ENCODE peak calls at places on chromosomes 12 and 14, in six cellular contexts. One of them, this sample, is unnamed. For H3K36me3 and H3K9me3, the result is how much of the 10 kb centered on the place peaks cover.

GRCh38 chr14:100589760-100590469 is 2.7 kb upstream of the BEGAIN start:
- DNase-seq in mammary epithelial cell: no peak
- DNase-seq in aorta: peak
- DNase-seq in naive thymus-derived CD4-positive, alpha-beta T cell: no peak
- DNase-seq in CD8-positive, alpha-beta memory T cell: no peak
- DNase-seq in thoracic aorta: no peak
- DNase-seq in this sample: peak

GRCh38 chr12:4174417-4174816 is 99.1 kb upstream of the CCND2 start:
- DNase-seq in mammary epithelial cell: no peak
- DNase-seq in aorta: no peak
- DNase-seq in naive thymus-derived CD4-positive, alpha-beta T cell: no peak
- DNase-seq in CD8-positive, alpha-beta memory T cell: no peak
- DNase-seq in thoracic aorta: no peak
- DNase-seq in this sample: no peak

GRCh38 chr12:113515082-113515856 is 43.6 kb upstream of the LHX5 start:
- DNase-seq in mammary epithelial cell: no peak
- DNase-seq in aorta: no peak
- DNase-seq in naive thymus-derived CD4-positive, alpha-beta T cell: no peak
- DNase-seq in CD8-positive, alpha-beta memory T cell: no peak
- DNase-seq in thoracic aorta: no peak
- DNase-seq in this sample: no peak

GRCh38 chr12:6288235-6288634 is 22.2 kb upstream of the PLEKHG6 start:
- DNase-seq in mammary epithelial cell: peak
- DNase-seq in aorta: no peak
- DNase-seq in naive thymus-derived CD4-positive, alpha-beta T cell: no peak
- DNase-seq in CD8-positive, alpha-beta memory T cell: no peak
- DNase-seq in thoracic aorta: no peak
- DNase-seq in this sample: no peak

GRCh38 chr12:54455760-54456469 is 17.5 kb downstream of the GTSF1 start:
- DNase-seq in mammary epithelial cell: no peak
- DNase-seq in aorta: no peak
- DNase-seq in naive thymus-derived CD4-positive, alpha-beta T cell: no peak
- DNase-seq in CD8-positive, alpha-beta memory T cell: no peak
- DNase-seq in thoracic aorta: no peak
- DNase-seq in this sample: no peak

GRCh38 chr12:76143343-76144252 is 59.1 kb upstream of the NAP1L1 start:
- DNase-seq in mammary epithelial cell: no peak
- DNase-seq in aorta: no peak
- DNase-seq in naive thymus-derived CD4-positive, alpha-beta T cell: peak
- DNase-seq in CD8-positive, alpha-beta memory T cell: peak
- DNase-seq in thoracic aorta: no peak
- DNase-seq in this sample: no peak

GRCh38 chr12:32698285-32698684 is 19.2 kb downstream of the DNM1L start:
- DNase-seq in mammary epithelial cell: no peak
- DNase-seq in aorta: no peak
- DNase-seq in naive thymus-derived CD4-positive, alpha-beta T cell: no peak
- DNase-seq in CD8-positive, alpha-beta memory T cell: no peak
- DNase-seq in thoracic aorta: no peak
- DNase-seq in this sample: no peak

GRCh38 chr12:124531281-124531745 is 36.1 kb downstream of the NCOR2 start:
- DNase-seq in mammary epithelial cell: no peak
- DNase-seq in aorta: no peak
- DNase-seq in naive thymus-derived CD4-positive, alpha-beta T cell: no peak
- DNase-seq in CD8-positive, alpha-beta memory T cell: no peak
- DNase-seq in thoracic aorta: no peak
- DNase-seq in this sample: no peak

GRCh38 chr14:104938436-104938835 is 13.8 kb downstream of the PLD4 start:
- DNase-seq in mammary epithelial cell: no peak
- DNase-seq in aorta: no peak
- DNase-seq in naive thymus-derived CD4-positive, alpha-beta T cell: no peak
- DNase-seq in CD8-positive, alpha-beta memory T cell: no peak
- DNase-seq in thoracic aorta: no peak
- DNase-seq in this sample: no peak

GRCh38 chr14:102235275-102235897 is 69.6 kb downstream of the MOK start:
- DNase-seq in mammary epithelial cell: peak
- DNase-seq in aorta: peak
- DNase-seq in naive thymus-derived CD4-positive, alpha-beta T cell: peak
- DNase-seq in CD8-positive, alpha-beta memory T cell: peak
- DNase-seq in thoracic aorta: peak
- DNase-seq in this sample: no peak

DNA sequence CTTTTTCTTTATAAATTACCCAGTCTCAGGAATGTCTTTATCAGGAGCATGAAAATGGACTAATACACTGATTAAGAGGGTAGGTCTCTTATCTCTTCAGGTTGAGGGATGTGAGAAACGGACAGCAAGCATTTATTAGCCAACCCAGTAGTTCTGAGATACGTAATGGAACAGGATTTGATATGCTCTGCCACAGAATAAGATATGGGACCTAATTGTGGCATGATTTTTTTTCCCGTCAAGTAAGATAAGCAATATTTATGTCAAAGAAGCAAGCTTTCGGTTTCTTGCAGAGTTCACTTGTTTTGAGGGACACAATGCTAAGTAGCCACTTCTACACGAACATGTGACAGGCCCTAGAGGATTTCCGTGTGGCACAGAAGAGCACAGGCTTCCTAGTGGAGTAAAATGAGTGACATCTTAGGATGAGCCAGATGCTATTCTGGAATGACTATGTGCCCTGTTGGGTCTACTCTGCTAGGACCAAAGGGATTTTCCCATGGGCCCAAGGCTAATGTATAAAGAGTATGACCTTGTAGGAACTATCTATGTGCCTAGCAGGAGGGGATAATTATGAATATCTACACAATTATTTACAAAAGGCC is 57.9 kb downstream of the SLC38A1 start:
- DNase-seq in mammary epithelial cell: no peak
- DNase-seq in aorta: no peak
- DNase-seq in naive thymus-derived CD4-positive, alpha-beta T cell: no peak
- DNase-seq in CD8-positive, alpha-beta memory T cell: no peak
- DNase-seq in thoracic aorta: no peak
- DNase-seq in this sample: no peak
- H3K36me3 ChIP-seq in mammary epithelial cell: under half
- H3K36me3 ChIP-seq in aorta: under half
- H3K36me3 ChIP-seq in naive thymus-derived CD4-positive, alpha-beta T cell: under half
- H3K36me3 ChIP-seq in CD8-positive, alpha-beta memory T cell: under half
- H3K36me3 ChIP-seq in thoracic aorta: under half
- H3K36me3 ChIP-seq in this sample: half or more

DNA sequence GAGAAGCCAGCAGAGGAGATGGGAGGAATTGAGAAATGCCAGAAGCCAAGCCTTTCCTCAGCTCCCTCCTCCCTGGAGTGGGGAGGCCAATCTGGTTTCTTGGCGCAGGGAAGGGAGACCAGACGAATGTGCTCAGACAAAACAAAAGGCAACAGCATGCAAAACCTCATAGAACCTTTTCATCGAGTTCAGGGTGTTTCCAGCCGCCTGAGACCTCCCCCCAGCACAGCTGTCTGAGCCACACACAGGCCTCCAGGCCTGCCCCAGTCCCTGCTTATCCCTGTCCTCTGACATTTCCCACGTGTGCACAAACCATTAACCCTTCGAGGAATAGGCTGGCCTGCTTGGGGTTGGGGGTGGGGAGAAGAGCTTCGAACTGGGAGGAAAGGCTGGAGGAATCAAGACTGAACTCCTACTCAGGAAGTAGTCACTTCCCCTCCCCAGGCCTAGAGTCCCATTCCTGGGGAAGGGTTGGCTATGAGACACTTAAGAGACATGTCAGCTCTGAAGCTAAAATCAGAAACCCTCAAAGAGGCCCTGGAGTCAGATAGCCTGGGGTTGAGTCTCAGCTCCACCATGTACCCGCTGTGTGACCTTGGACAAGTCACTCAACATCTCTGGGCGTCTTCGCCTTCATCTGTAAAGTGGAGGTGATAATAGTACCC is 10.7 kb downstream of the TBX3 start:
- DNase-seq in mammary epithelial cell: peak
- DNase-seq in aorta: no peak
- DNase-seq in naive thymus-derived CD4-positive, alpha-beta T cell: no peak
- DNase-seq in CD8-positive, alpha-beta memory T cell: no peak
- DNase-seq in thoracic aorta: no peak
- DNase-seq in this sample: peak
- H3K4me3 ChIP-seq in mammary epithelial cell: peak
- H3K4me3 ChIP-seq in aorta: no peak
- H3K4me3 ChIP-seq in naive thymus-derived CD4-positive, alpha-beta T cell: no peak
- H3K4me3 ChIP-seq in CD8-positive, alpha-beta memory T cell: no peak
- H3K4me3 ChIP-seq in thoracic aorta: no peak
- H3K4me3 ChIP-seq in this sample: no peak

DNA sequence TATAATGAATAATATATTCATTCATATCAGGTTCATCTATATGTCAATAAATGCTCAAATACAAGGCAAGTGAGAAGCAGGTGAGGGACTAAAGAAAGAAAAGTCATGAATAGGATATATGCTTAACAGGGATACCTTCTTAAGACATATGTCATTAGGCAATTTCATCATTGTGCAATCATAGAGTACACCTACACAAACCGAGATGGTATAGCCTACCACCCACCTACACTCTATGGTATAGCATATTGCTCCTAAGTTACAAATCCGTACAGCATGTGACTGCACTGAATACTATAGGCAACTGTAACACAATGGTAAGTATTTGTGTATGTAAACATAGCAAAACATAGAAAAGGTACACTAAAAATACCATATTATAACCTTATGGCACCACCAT is 39.0 kb downstream of the KANSL2 start:
- DNase-seq in mammary epithelial cell: no peak
- DNase-seq in aorta: no peak
- DNase-seq in naive thymus-derived CD4-positive, alpha-beta T cell: no peak
- DNase-seq in CD8-positive, alpha-beta memory T cell: no peak
- DNase-seq in thoracic aorta: no peak
- DNase-seq in this sample: no peak
- H3K9me3 ChIP-seq in mammary epithelial cell: under half
- H3K9me3 ChIP-seq in aorta: under half
- H3K9me3 ChIP-seq in naive thymus-derived CD4-positive, alpha-beta T cell: under half
- H3K9me3 ChIP-seq in CD8-positive, alpha-beta memory T cell: under half
- H3K9me3 ChIP-seq in thoracic aorta: under half
- H3K9me3 ChIP-seq in this sample: under half

DNA sequence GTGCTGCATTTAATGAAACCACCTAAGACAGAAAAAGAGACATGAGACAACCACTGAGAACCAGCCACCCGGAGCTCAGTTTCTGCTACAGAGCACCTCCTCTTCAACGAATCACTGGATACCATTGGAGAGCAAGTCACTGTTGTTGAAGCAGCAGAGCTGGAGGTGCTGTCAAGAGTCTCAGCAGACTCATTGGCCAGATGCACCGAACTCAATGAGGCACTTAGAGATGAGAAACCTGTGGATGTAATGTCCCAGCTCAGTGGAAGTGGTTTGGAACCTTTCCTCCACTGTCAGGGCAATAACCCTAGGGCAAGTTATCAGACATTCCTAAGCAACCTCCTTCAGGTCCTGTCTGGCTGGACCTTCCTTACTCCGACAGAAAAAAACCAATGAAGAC is 13.1 kb downstream of the NPC2 start:
- DNase-seq in mammary epithelial cell: no peak
- DNase-seq in aorta: no peak
- DNase-seq in naive thymus-derived CD4-positive, alpha-beta T cell: no peak
- DNase-seq in CD8-positive, alpha-beta memory T cell: no peak
- DNase-seq in thoracic aorta: no peak
- DNase-seq in this sample: no peak
- H3K36me3 ChIP-seq in mammary epithelial cell: under half
- H3K36me3 ChIP-seq in aorta: under half
- H3K36me3 ChIP-seq in naive thymus-derived CD4-positive, alpha-beta T cell: under half
- H3K36me3 ChIP-seq in CD8-positive, alpha-beta memory T cell: under half
- H3K36me3 ChIP-seq in thoracic aorta: under half
- H3K36me3 ChIP-seq in this sample: half or more

DNA sequence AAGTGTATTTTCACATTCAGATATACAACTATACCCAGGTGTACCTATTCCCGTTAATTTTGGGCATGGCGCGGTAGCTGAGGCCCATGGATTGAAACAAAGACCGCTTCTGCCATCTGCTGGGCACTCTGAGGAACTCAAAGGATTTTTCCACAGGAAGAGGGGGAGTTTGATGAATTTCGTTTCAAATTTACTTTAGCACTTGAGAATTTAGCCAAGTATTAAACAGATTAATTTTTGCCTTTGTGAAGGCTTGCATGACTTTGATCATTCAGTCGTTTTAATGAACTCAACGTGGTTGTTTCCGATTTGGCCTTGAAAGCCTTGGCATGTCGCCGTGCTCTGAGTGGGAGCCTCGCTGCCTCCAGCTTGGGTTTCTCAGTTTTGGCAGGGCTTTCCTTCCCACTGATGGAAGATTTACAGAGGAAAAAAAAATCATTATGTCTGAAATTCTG is 153.2 kb upstream of the DDHD1 start:
- DNase-seq in mammary epithelial cell: no peak
- DNase-seq in aorta: peak
- DNase-seq in naive thymus-derived CD4-positive, alpha-beta T cell: peak
- DNase-seq in CD8-positive, alpha-beta memory T cell: no peak
- DNase-seq in thoracic aorta: no peak
- DNase-seq in this sample: no peak
- H3K4me3 ChIP-seq in mammary epithelial cell: peak
- H3K4me3 ChIP-seq in aorta: peak
- H3K4me3 ChIP-seq in naive thymus-derived CD4-positive, alpha-beta T cell: peak
- H3K4me3 ChIP-seq in CD8-positive, alpha-beta memory T cell: peak
- H3K4me3 ChIP-seq in thoracic aorta: peak
- H3K4me3 ChIP-seq in this sample: peak

DNA sequence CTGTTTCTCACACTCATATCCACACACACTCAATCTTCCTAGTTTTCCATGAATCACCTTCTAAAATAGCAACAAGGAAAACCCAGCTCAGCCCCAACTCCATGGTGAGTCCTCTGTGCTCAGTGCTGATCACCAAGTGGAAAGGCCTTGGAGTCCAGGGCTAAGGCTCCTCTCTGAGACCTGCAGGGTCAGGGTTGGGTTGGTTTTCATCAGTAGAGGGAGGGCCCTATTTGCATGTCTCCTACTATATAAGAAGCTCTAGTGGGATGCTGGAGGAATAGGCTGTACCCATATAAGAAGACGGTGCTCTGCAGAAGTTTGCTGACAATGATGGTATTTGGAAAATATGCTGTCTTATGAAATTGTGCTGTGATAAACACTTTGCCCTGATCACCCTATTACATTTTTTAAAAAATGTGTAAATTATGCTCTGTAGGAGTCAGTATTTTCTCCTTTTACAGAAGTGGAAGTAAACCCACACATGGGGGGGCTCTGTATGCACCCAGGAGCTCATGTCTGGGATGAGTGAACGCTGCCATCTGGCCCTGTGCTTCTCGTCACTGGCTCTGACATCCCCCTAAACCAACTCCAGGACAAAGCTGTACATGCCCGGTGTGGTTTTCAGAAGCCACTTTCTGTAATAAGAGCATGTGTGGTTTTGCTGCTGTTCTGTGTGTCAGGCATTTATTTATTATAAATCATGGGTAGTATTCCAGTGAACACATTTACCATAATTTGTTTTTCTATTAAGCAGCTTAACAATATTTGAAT is 536.3 kb downstream of the TMEM121 start:
- DNase-seq in mammary epithelial cell: no peak
- DNase-seq in aorta: no peak
- DNase-seq in naive thymus-derived CD4-positive, alpha-beta T cell: no peak
- DNase-seq in CD8-positive, alpha-beta memory T cell: no peak
- DNase-seq in thoracic aorta: no peak
- DNase-seq in this sample: no peak
- H3K9me3 ChIP-seq in mammary epithelial cell: under half
- H3K9me3 ChIP-seq in aorta: under half
- H3K9me3 ChIP-seq in naive thymus-derived CD4-positive, alpha-beta T cell: under half
- H3K9me3 ChIP-seq in CD8-positive, alpha-beta memory T cell: under half
- H3K9me3 ChIP-seq in thoracic aorta: under half
- H3K9me3 ChIP-seq in this sample: under half